ENCODE peak calls at places on chromosome 10, in eight cellular contexts. One of them, this sample, is unnamed.

GRCh38 chr10:119803264-119803663 is 69.4 kb downstream of the MCMBP start:
- DNase-seq in germinal center: no peak
- DNase-seq in activated T-cell treated with anti-CD3 and anti-CD28 coated beads, Interleukin-2, amount 50 U/mL, for 24 hours: no peak
- DNase-seq in thyroid gland: no peak
- DNase-seq in progenitor cell of endocrine pancreas: no peak
- DNase-seq in activated CD4-positive, alpha-beta T cell treated with anti-CD3 and anti-CD28 coated beads for 48 hours: no peak
- DNase-seq in COR-L47: no peak
- DNase-seq in body of pancreas: no peak
- DNase-seq in this sample: no peak

GRCh38 chr10:3783721-3784432 is 1.1 kb downstream of the KLF6 start:
- DNase-seq in germinal center: peak
- DNase-seq in activated T-cell treated with anti-CD3 and anti-CD28 coated beads, Interleukin-2, amount 50 U/mL, for 24 hours: peak
- DNase-seq in thyroid gland: peak
- DNase-seq in progenitor cell of endocrine pancreas: no peak
- DNase-seq in activated CD4-positive, alpha-beta T cell treated with anti-CD3 and anti-CD28 coated beads for 48 hours: peak
- DNase-seq in COR-L47: peak
- DNase-seq in body of pancreas: peak
- DNase-seq in this sample: peak

GRCh38 chr10:79342811-79343541 is 4.3 kb upstream of the PPIF start:
- DNase-seq in germinal center: no peak
- DNase-seq in activated T-cell treated with anti-CD3 and anti-CD28 coated beads, Interleukin-2, amount 50 U/mL, for 24 hours: peak
- DNase-seq in thyroid gland: no peak
- DNase-seq in progenitor cell of endocrine pancreas: no peak
- DNase-seq in activated CD4-positive, alpha-beta T cell treated with anti-CD3 and anti-CD28 coated beads for 48 hours: no peak
- DNase-seq in COR-L47: no peak
- DNase-seq in body of pancreas: peak
- DNase-seq in this sample: no peak

GRCh38 chr10:100743626-100744135 is 1.7 kb upstream of the PAX2 start:
- DNase-seq in germinal center: peak
- DNase-seq in activated T-cell treated with anti-CD3 and anti-CD28 coated beads, Interleukin-2, amount 50 U/mL, for 24 hours: peak
- DNase-seq in thyroid gland: peak
- DNase-seq in progenitor cell of endocrine pancreas: no peak
- DNase-seq in activated CD4-positive, alpha-beta T cell treated with anti-CD3 and anti-CD28 coated beads for 48 hours: peak
- DNase-seq in COR-L47: peak
- DNase-seq in body of pancreas: peak
- DNase-seq in this sample: peak

GRCh38 chr10:127344346-127344745 is 148.0 kb upstream of the INSYN2A start:
- DNase-seq in germinal center: no peak
- DNase-seq in activated T-cell treated with anti-CD3 and anti-CD28 coated beads, Interleukin-2, amount 50 U/mL, for 24 hours: no peak
- DNase-seq in thyroid gland: no peak
- DNase-seq in progenitor cell of endocrine pancreas: no peak
- DNase-seq in activated CD4-positive, alpha-beta T cell treated with anti-CD3 and anti-CD28 coated beads for 48 hours: no peak
- DNase-seq in COR-L47: no peak
- DNase-seq in body of pancreas: no peak
- DNase-seq in this sample: no peak

GRCh38 chr10:123571978-123572377 is 94.2 kb upstream of the GPR26 start:
- DNase-seq in germinal center: no peak
- DNase-seq in activated T-cell treated with anti-CD3 and anti-CD28 coated beads, Interleukin-2, amount 50 U/mL, for 24 hours: no peak
- DNase-seq in thyroid gland: no peak
- DNase-seq in progenitor cell of endocrine pancreas: no peak
- DNase-seq in activated CD4-positive, alpha-beta T cell treated with anti-CD3 and anti-CD28 coated beads for 48 hours: no peak
- DNase-seq in COR-L47: no peak
- DNase-seq in body of pancreas: no peak
- DNase-seq in this sample: no peak

GRCh38 chr10:99372546-99373271 is 43.6 kb downstream of the CNNM1 start:
- DNase-seq in germinal center: no peak
- DNase-seq in activated T-cell treated with anti-CD3 and anti-CD28 coated beads, Interleukin-2, amount 50 U/mL, for 24 hours: no peak
- DNase-seq in thyroid gland: no peak
- DNase-seq in progenitor cell of endocrine pancreas: no peak
- DNase-seq in activated CD4-positive, alpha-beta T cell treated with anti-CD3 and anti-CD28 coated beads for 48 hours: no peak
- DNase-seq in COR-L47: no peak
- DNase-seq in body of pancreas: no peak
- DNase-seq in this sample: no peak

GRCh38 chr10:58511765-58512469 is 755 bp upstream of the BICC1 start:
- DNase-seq in germinal center: no peak
- DNase-seq in activated T-cell treated with anti-CD3 and anti-CD28 coated beads, Interleukin-2, amount 50 U/mL, for 24 hours: no peak
- DNase-seq in thyroid gland: peak
- DNase-seq in progenitor cell of endocrine pancreas: no peak
- DNase-seq in activated CD4-positive, alpha-beta T cell treated with anti-CD3 and anti-CD28 coated beads for 48 hours: no peak
- DNase-seq in COR-L47: no peak
- DNase-seq in body of pancreas: peak
- DNase-seq in this sample: peak

GRCh38 chr10:75400769-75401568 is 595 bp downstream of the ZNF503 start:
- DNase-seq in germinal center: peak
- DNase-seq in activated T-cell treated with anti-CD3 and anti-CD28 coated beads, Interleukin-2, amount 50 U/mL, for 24 hours: peak
- DNase-seq in thyroid gland: peak
- DNase-seq in progenitor cell of endocrine pancreas: peak
- DNase-seq in activated CD4-positive, alpha-beta T cell treated with anti-CD3 and anti-CD28 coated beads for 48 hours: peak
- DNase-seq in COR-L47: peak
- DNase-seq in body of pancreas: peak
- DNase-seq in this sample: peak

GRCh38 chr10:103985726-103986125 is 18.8 kb downstream of the SLK start:
- DNase-seq in germinal center: no peak
- DNase-seq in activated T-cell treated with anti-CD3 and anti-CD28 coated beads, Interleukin-2, amount 50 U/mL, for 24 hours: no peak
- DNase-seq in thyroid gland: no peak
- DNase-seq in progenitor cell of endocrine pancreas: no peak
- DNase-seq in activated CD4-positive, alpha-beta T cell treated with anti-CD3 and anti-CD28 coated beads for 48 hours: no peak
- DNase-seq in COR-L47: no peak
- DNase-seq in body of pancreas: no peak
- DNase-seq in this sample: no peak

GRCh38 chr10:103069453-103070331 is 123.4 kb downstream of the NT5C2 start:
- DNase-seq in germinal center: peak
- DNase-seq in activated T-cell treated with anti-CD3 and anti-CD28 coated beads, Interleukin-2, amount 50 U/mL, for 24 hours: peak
- DNase-seq in thyroid gland: peak
- DNase-seq in progenitor cell of endocrine pancreas: peak
- DNase-seq in activated CD4-positive, alpha-beta T cell treated with anti-CD3 and anti-CD28 coated beads for 48 hours: peak
- DNase-seq in COR-L47: peak
- DNase-seq in body of pancreas: peak
- DNase-seq in this sample: peak

GRCh38 chr10:69914373-69915268 is 112.9 kb downstream of the COL13A1 start:
- DNase-seq in germinal center: peak
- DNase-seq in activated T-cell treated with anti-CD3 and anti-CD28 coated beads, Interleukin-2, amount 50 U/mL, for 24 hours: peak
- DNase-seq in thyroid gland: peak
- DNase-seq in progenitor cell of endocrine pancreas: peak
- DNase-seq in activated CD4-positive, alpha-beta T cell treated with anti-CD3 and anti-CD28 coated beads for 48 hours: peak
- DNase-seq in COR-L47: no peak
- DNase-seq in body of pancreas: peak
- DNase-seq in this sample: peak

GRCh38 chr10:94412439-94412838 is 10.1 kb downstream of the TBC1D12 start:
- DNase-seq in germinal center: no peak
- DNase-seq in activated T-cell treated with anti-CD3 and anti-CD28 coated beads, Interleukin-2, amount 50 U/mL, for 24 hours: no peak
- DNase-seq in thyroid gland: no peak
- DNase-seq in progenitor cell of endocrine pancreas: no peak
- DNase-seq in activated CD4-positive, alpha-beta T cell treated with anti-CD3 and anti-CD28 coated beads for 48 hours: no peak
- DNase-seq in COR-L47: no peak
- DNase-seq in body of pancreas: no peak
- DNase-seq in this sample: no peak